ENCODE peak calls at places on chromosomes 16 and 17, in five cellular contexts. F is A549, K is H1, V is K562, Z is HepG2. Y is an unnamed sample.

GRCh38 chr17:17048106-17048505 is 5.8 kb downstream of the MPRIP start:
- DNase-seq in K (no peak), Z (no peak), V (no peak), F (no peak), Y (no peak)

GRCh38 chr16:19294156-19294649 is 8.7 kb downstream of the CLEC19A start:
- DNase-seq in K (no peak), F (peak), Z (no peak), V (no peak), Y (no peak)

GRCh38 chr17:67157732-67158639 is 87.0 kb downstream of the HELZ start:
- DNase-seq in K (no peak), Z (peak), V (peak), F (peak), Y (peak)

GRCh38 chr16:87576191-87576590 is 26.1 kb upstream of the JPH3 start:
- DNase-seq in K (no peak), Z (no peak), F (no peak), V (no peak), Y (no peak)

GRCh38 chr16:20868890-20869289 is 31.3 kb downstream of the DCUN1D3 start:
- DNase-seq in K (no peak), F (peak), Z (peak), V (no peak), Y (peak)

GRCh38 chr16:48555597-48555996 is 54.4 kb downstream of the N4BP1 start:
- DNase-seq in K (no peak), F (no peak), Z (no peak), V (no peak), Y (no peak)

GRCh38 chr16:78745491-78746019 is 646.1 kb downstream of the WWOX start:
- DNase-seq in V (no peak), K (no peak), F (no peak), Z (no peak), Y (no peak)

GRCh38 chr16:333406-334094 is 19.0 kb downstream of the AXIN1 start:
- DNase-seq in Z (no peak), F (no peak), V (no peak), K (no peak), Y (no peak)

GRCh38 chr17:61799812-61800484 is 63.4 kb downstream of the BRIP1 start:
- DNase-seq in K (no peak), Z (no peak), F (no peak), V (no peak), Y (no peak)

GRCh38 chr16:52123063-52123839 is 423.7 kb downstream of the TOX3 start:
- DNase-seq in Z (no peak), F (no peak), V (no peak), K (no peak), Y (no peak)

GRCh38 chr17:13134106-13134505 is 116.3 kb upstream of the ELAC2 start:
- DNase-seq in V (no peak), K (no peak), Z (no peak), F (no peak), Y (no peak)

GRCh38 chr17:45229681-45230409 is 8.2 kb downstream of the FMNL1 start:
- DNase-seq in K (no peak), F (no peak), V (no peak), Z (no peak), Y (no peak)

GRCh38 chr16:15790458-15790857 is 66.4 kb downstream of the MYH11 start:
- DNase-seq in K (no peak), V (no peak), F (no peak), Z (no peak), Y (no peak)

GRCh38 chr16:49931931-49932330 is 76.0 kb upstream of the ZNF423 start:
- DNase-seq in V (no peak), F (no peak), K (no peak), Z (no peak), Y (no peak)

GRCh38 chr17:12256380-12256995 is 235.8 kb downstream of the MAP2K4 start:
- DNase-seq in K (no peak), V (peak), F (peak), Z (peak), Y (peak)

GRCh38 chr17:58995247-58995940 is 111.3 kb downstream of the TRIM37 start:
- DNase-seq in K (no peak), Z (no peak), F (no peak), V (no peak), Y (peak)

GRCh38 chr16:1261131-1261917 is 5.5 kb downstream of the TPSD1 start:
- DNase-seq in Z (no peak), V (no peak), K (no peak), F (no peak), Y (no peak)

GRCh38 chr16:11198375-11198774 is 57.6 kb downstream of the SOCS1 start:
- DNase-seq in K (no peak), F (no peak), Z (no peak), V (no peak), Y (no peak)

GRCh38 chr16:54957403-54957802 is 26.7 kb downstream of the IRX5 start:
- DNase-seq in F (peak), V (peak), Z (peak), K (peak), Y (no peak)

GRCh38 chr17:38891441-38891840 is 21.6 kb downstream of the LASP1 start:
- DNase-seq in K (no peak), F (no peak), Z (no peak), V (no peak), Y (no peak)

GRCh38 chr16:83959621-83960434 is 6.8 kb downstream of the OSGIN1 start:
- DNase-seq in F (no peak), V (no peak), K (no peak), Z (no peak), Y (no peak)

GRCh38 chr16:75860654-75861053 is 134.4 kb upstream of the CPHXL start:
- DNase-seq in V (no peak), Z (peak), K (no peak), F (no peak), Y (no peak)

GRCh38 chr16:87930456-87930855 is 5.9 kb downstream of the CA5A start:
- DNase-seq in K (no peak), F (no peak), V (peak), Z (peak), Y (no peak)

GRCh38 chr16:84845496-84846002 is 25.8 kb downstream of the CRISPLD2 start:
- DNase-seq in F (no peak), V (no peak), Z (no peak), K (no peak), Y (no peak)

GRCh38 chr16:72400257-72401078 is 228.5 kb upstream of the PMFBP1 start:
- DNase-seq in V (peak), Z (peak), F (peak), K (peak), Y (peak)

GRCh38 chr17:72126575-72127486 is 6.0 kb downstream of the SOX9 start:
- DNase-seq in F (peak), Z (peak), K (no peak), V (no peak), Y (peak)

GRCh38 chr17:57834146-57834741 is 15.6 kb downstream of the MRPS23 start:
- DNase-seq in K (peak), F (no peak), Z (no peak), V (no peak), Y (no peak)

DNA sequence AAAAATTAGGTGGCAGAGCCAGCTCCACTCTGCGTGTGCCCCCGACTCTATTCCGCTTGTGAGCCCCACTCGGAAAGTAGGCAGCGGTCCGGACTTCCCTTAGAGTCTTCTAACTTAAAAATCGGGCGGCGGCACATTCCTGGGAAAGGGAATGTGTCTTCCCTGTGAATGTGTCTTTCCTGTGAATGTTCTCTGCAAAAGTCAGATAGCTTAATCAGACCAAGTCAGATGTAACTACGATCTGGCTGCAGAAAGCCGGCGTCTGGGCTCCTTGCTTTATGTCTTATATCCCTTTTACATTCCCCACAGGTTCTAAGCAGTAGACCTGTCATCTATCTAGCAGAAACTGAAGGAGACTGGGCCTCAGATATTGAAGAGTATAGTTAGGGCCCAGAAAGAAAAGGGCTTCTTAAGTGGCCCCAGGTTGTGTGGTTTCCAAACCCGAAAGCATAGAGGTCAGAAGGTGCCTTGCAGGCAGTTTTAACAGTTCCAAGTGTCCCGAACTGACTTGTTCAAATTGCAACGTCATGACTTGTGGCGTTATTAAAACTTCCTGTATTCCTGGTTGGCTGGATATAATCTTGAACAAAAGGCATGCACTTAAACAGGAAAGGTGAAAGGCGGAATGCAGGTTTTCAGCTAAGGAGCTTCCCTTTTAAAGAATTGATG is 601 bp downstream of the PHKB start:
- DNase-seq in Z (peak), K (no peak), F (peak), V (peak), Y (peak)
- TF ChIP-seq MAFK in Z (peak), K (no peak), F (peak), V (peak), Y (peak)

GRCh38 chr17:9472094-9472493 is 103.5 kb downstream of the STX8 start:
- DNase-seq in Z (no peak), F (no peak), K (no peak), V (no peak), Y (peak)

GRCh38 chr17:9468937-9469336 is 106.7 kb downstream of the STX8 start:
- DNase-seq in V (no peak), Z (no peak), F (no peak), K (no peak), Y (no peak)

GRCh38 chr17:9472541-9472940 is 103.1 kb downstream of the STX8 start:
- DNase-seq in K (no peak), Z (no peak), V (no peak), F (no peak), Y (peak)

GRCh38 chr17:9468532-9468931 is 107.1 kb downstream of the STX8 start:
- DNase-seq in F (no peak), K (no peak), V (no peak), Z (no peak), Y (no peak)

DNA sequence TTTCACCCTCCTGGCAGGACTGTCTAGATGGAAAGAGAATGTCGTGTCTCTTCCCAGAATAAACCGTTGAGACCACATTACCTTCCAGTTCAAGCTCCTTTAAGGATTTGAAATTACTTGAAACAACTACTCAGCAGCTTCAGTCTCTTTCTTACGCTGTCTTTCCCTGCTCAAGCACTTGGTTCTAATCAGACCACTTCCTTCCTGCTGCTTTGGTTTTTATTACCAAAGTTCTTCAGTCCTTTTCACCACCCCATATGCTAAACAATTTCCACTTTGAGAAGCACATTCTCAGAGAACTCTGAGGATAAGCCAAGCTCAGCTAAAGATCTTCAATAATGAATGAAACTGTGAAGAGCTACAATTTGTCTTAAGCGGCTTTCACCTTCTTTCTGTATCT is 105.4 kb downstream of the STX8 start:
- DNase-seq in V (no peak), F (no peak), Z (no peak), K (no peak), Y (no peak)
- TF ChIP-seq CEBPB in V (no peak), F (no peak), Z (no peak), K (no peak), Y (no peak)

GRCh38 chr17:6018788-6019187 is 51.4 kb upstream of the WSCD1 start:
- DNase-seq in F (no peak), Z (no peak), K (no peak), V (no peak), Y (no peak)
- TF ChIP-seq MAFK in F (no peak), Z (no peak), K (no peak), V (no peak), Y (no peak)

GRCh38 chr16:68802190-68802589 is 41.1 kb upstream of the TANGO6 start:
- DNase-seq in K (no peak), Z (no peak), V (no peak), F (no peak), Y (peak)

GRCh38 chr16:68798398-68798797 is 44.9 kb upstream of the TANGO6 start:
- DNase-seq in F (no peak), Z (no peak), V (no peak), K (no peak), Y (no peak)

DNA sequence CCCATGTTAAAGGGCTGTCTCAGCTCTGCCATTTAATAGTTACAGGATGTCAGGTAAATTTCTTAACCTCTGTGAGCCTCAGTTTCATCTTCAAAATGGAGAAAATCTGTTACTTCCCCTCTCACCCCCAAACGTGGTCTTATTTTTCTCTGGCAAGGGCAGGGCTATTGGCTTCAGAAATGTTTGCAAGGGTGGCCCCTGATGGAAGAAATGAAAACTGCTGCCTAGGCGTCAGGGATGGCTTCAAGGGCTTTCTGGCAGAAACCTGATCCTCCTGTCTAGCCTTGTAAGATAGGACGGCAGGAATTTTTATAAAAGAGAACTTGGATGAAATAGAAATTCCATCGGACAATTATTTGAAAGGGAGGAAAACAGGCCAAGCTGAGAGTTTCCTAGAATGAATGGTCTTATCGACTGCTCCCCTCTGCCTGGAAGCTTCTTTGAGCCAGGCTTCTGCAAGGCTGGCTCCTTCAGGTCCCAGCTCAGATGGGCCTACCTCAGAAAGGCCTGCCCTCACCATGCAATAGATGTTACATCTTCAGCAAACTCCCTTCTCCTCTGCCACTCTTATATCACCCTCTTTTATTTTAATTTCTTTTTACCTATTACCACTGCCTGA is 43.0 kb upstream of the TANGO6 start:
- DNase-seq in K (peak), V (peak), Z (peak), F (peak), Y (peak)
- TF ChIP-seq CEBPB in K (no peak), V (no peak), Z (no peak), F (no peak), Y (no peak)

GRCh38 chr16:31224092-31224955 is 7.4 kb upstream of the PYDC1 start:
- DNase-seq in K (no peak), V (no peak), F (no peak), Z (no peak), Y (no peak)
- TF ChIP-seq MAFK in K (no peak), V (no peak), F (no peak), Z (no peak), Y (no peak)

DNA sequence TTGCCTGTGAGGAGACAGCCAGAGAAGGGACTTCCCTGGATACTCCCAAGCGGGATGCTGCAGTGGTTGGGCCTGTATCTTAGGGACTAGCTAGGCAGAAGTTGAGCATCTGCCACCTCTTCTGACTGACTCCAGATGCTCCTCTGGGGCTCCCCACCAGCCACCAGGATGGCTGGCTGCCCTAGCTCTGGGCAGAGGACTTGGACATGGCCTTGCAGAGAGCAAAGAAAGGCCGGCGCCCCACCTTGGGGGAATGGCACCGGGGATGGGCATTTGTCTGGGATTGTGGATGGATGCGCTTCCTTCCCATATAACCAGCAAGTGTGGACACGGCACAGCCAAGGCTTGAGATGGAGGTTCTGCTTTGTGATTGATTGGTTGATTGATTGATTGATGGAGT is 69.0 kb downstream of the OR1D5 start:
- DNase-seq in V (no peak), Z (no peak), F (no peak), K (no peak), Y (no peak)
- TF ChIP-seq CEBPB in V (no peak), Z (no peak), F (no peak), K (no peak), Y (no peak)

GRCh38 chr17:81552244-81553017 is at the start of gene FAAP100:
- DNase-seq in K (peak), F (peak), Z (peak), V (peak), Y (peak)

GRCh38 chr17:81553616-81554181 is 1.5 kb upstream of the FAAP100 start:
- DNase-seq in V (no peak), Z (no peak), F (peak), K (no peak), Y (peak)

GRCh38 chr17:81550830-81551457 is 1.2 kb downstream of the FAAP100 start:
- DNase-seq in K (no peak), F (no peak), V (no peak), Z (no peak), Y (no peak)

GRCh38 chr17:81551458-81552243 is 502 bp downstream of the FAAP100 start:
- DNase-seq in K (no peak), V (peak), F (peak), Z (peak), Y (peak)

DNA sequence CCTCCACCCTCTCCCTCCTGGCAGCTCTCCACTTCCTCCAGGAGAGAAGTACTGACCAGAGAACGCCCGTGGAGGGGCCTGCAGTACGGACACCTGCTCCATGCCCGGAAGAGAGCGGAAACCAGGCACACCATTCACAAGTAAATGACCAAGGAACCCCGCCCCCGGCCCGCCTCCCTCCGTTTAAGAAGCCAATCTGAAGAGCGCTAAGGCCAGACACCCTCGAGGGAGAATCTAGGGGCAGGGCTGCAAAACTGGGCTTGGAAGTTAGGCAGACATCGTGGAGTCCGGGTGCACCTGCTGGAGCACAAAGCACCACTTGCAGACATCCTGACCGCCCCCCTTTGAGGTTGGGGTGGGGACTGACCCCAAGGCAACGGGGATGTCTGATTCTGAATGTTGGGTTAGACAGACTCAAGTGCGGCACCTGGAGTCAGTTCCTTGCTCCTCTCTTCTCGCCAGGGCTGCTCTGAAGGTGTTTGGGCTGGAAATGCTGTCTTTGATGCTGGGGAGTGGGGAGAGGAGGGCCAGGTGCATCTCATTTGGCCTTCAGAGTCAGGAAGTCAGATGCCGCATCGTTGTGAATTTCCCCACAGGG is 964 bp upstream of the FAAP100 start:
- DNase-seq in V (peak), K (peak), Z (peak), F (peak), Y (peak)
- TF ChIP-seq MAFK in V (no peak), K (no peak), Z (no peak), F (no peak), Y (no peak)

GRCh38 chr17:48544356-48545021 is 420 bp downstream of the HOXB2 start:
- DNase-seq in Z (no peak), V (peak), K (no peak), F (no peak), Y (peak)
- TF ChIP-seq CEBPB in Z (no peak), V (no peak), K (no peak), F (no peak), Y (no peak)